ENCODE peak calls at places on chromosomes 4 and X, in six cellular contexts. One of them, this sample, is unnamed.

GRCh38 chr4:11455201-11455835 is 26.6 kb upstream of the HS3ST1 start:
- DNase-seq in heart right ventricle: no peak
- DNase-seq in GM20000: no peak
- DNase-seq in germinal center: no peak
- DNase-seq in stimulated activated CD8-positive, alpha-beta memory T cell treated with anti-CD3 and anti-CD28 coated beads, Interleukin-12 subunit alpha, Interleukin-12 subunit beta, amount 100 ng/mL, for 4 hours: no peak
- DNase-seq in fibroblast of lung: no peak
- DNase-seq in this sample: no peak

GRCh38 chrX:132257116-132257515 is 37.9 kb upstream of the RAP2C start:
- DNase-seq in heart right ventricle: no peak
- DNase-seq in GM20000: no peak
- DNase-seq in germinal center: no peak
- DNase-seq in stimulated activated CD8-positive, alpha-beta memory T cell treated with anti-CD3 and anti-CD28 coated beads, Interleukin-12 subunit alpha, Interleukin-12 subunit beta, amount 100 ng/mL, for 4 hours: no peak
- DNase-seq in fibroblast of lung: peak; percentile 55
- DNase-seq in this sample: no peak

GRCh38 chrX:19636989-19637388 is 121.7 kb upstream of the MAP3K15 start:
- DNase-seq in heart right ventricle: no peak
- DNase-seq in GM20000: no peak
- DNase-seq in germinal center: no peak
- DNase-seq in stimulated activated CD8-positive, alpha-beta memory T cell treated with anti-CD3 and anti-CD28 coated beads, Interleukin-12 subunit alpha, Interleukin-12 subunit beta, amount 100 ng/mL, for 4 hours: no peak
- DNase-seq in fibroblast of lung: no peak
- DNase-seq in this sample: no peak

GRCh38 chr4:125432078-125432477 is 117.3 kb downstream of the FAT4 start:
- DNase-seq in heart right ventricle: no peak
- DNase-seq in GM20000: no peak
- DNase-seq in germinal center: no peak
- DNase-seq in stimulated activated CD8-positive, alpha-beta memory T cell treated with anti-CD3 and anti-CD28 coated beads, Interleukin-12 subunit alpha, Interleukin-12 subunit beta, amount 100 ng/mL, for 4 hours: no peak
- DNase-seq in fibroblast of lung: peak; percentile 46
- DNase-seq in this sample: peak; percentile 69

GRCh38 chrX:72052415-72053090 is 79.2 kb downstream of the RTL5 start:
- DNase-seq in heart right ventricle: no peak
- DNase-seq in GM20000: no peak
- DNase-seq in germinal center: no peak
- DNase-seq in stimulated activated CD8-positive, alpha-beta memory T cell treated with anti-CD3 and anti-CD28 coated beads, Interleukin-12 subunit alpha, Interleukin-12 subunit beta, amount 100 ng/mL, for 4 hours: no peak
- DNase-seq in fibroblast of lung: no peak
- DNase-seq in this sample: no peak

GRCh38 chr4:7757501-7758443 is 181.9 kb downstream of the AFAP1 start:
- DNase-seq in heart right ventricle: peak; percentile 29
- DNase-seq in GM20000: no peak
- DNase-seq in germinal center: no peak
- DNase-seq in stimulated activated CD8-positive, alpha-beta memory T cell treated with anti-CD3 and anti-CD28 coated beads, Interleukin-12 subunit alpha, Interleukin-12 subunit beta, amount 100 ng/mL, for 4 hours: no peak
- DNase-seq in fibroblast of lung: no peak
- DNase-seq in this sample: no peak

GRCh38 chr4:101103381-101104142 is 243.8 kb downstream of the PPP3CA start:
- DNase-seq in heart right ventricle: no peak
- DNase-seq in GM20000: peak; percentile 6
- DNase-seq in germinal center: peak; percentile 14
- DNase-seq in stimulated activated CD8-positive, alpha-beta memory T cell treated with anti-CD3 and anti-CD28 coated beads, Interleukin-12 subunit alpha, Interleukin-12 subunit beta, amount 100 ng/mL, for 4 hours: no peak
- DNase-seq in fibroblast of lung: peak; percentile 64
- DNase-seq in this sample: peak; percentile 71

GRCh38 chrX:96575011-96575410 is 109.6 kb upstream of the DIAPH2 start:
- DNase-seq in heart right ventricle: no peak
- DNase-seq in GM20000: no peak
- DNase-seq in germinal center: no peak
- DNase-seq in stimulated activated CD8-positive, alpha-beta memory T cell treated with anti-CD3 and anti-CD28 coated beads, Interleukin-12 subunit alpha, Interleukin-12 subunit beta, amount 100 ng/mL, for 4 hours: no peak
- DNase-seq in fibroblast of lung: no peak
- DNase-seq in this sample: no peak

GRCh38 chr4:81913427-81913878 is 441.7 kb upstream of the RASGEF1B start:
- DNase-seq in heart right ventricle: no peak
- DNase-seq in GM20000: peak; percentile 54
- DNase-seq in germinal center: peak; percentile 76
- DNase-seq in stimulated activated CD8-positive, alpha-beta memory T cell treated with anti-CD3 and anti-CD28 coated beads, Interleukin-12 subunit alpha, Interleukin-12 subunit beta, amount 100 ng/mL, for 4 hours: peak; percentile 5
- DNase-seq in fibroblast of lung: peak; percentile 29
- DNase-seq in this sample: peak; percentile 23

GRCh38 chrX:136369377-136369776 is 68.6 kb downstream of the ADGRG4 start:
- DNase-seq in heart right ventricle: no peak
- DNase-seq in GM20000: no peak
- DNase-seq in germinal center: no peak
- DNase-seq in stimulated activated CD8-positive, alpha-beta memory T cell treated with anti-CD3 and anti-CD28 coated beads, Interleukin-12 subunit alpha, Interleukin-12 subunit beta, amount 100 ng/mL, for 4 hours: no peak
- DNase-seq in fibroblast of lung: no peak
- DNase-seq in this sample: no peak

GRCh38 chr4:110305455-110305854 is 107.0 kb upstream of the ELOVL6 start:
- DNase-seq in heart right ventricle: no peak
- DNase-seq in GM20000: no peak
- DNase-seq in germinal center: no peak
- DNase-seq in stimulated activated CD8-positive, alpha-beta memory T cell treated with anti-CD3 and anti-CD28 coated beads, Interleukin-12 subunit alpha, Interleukin-12 subunit beta, amount 100 ng/mL, for 4 hours: no peak
- DNase-seq in fibroblast of lung: no peak
- DNase-seq in this sample: no peak

GRCh38 chrX:119374736-119375135 is 24.4 kb upstream of the SLC25A43 start:
- DNase-seq in heart right ventricle: no peak
- DNase-seq in GM20000: no peak
- DNase-seq in germinal center: no peak
- DNase-seq in stimulated activated CD8-positive, alpha-beta memory T cell treated with anti-CD3 and anti-CD28 coated beads, Interleukin-12 subunit alpha, Interleukin-12 subunit beta, amount 100 ng/mL, for 4 hours: no peak
- DNase-seq in fibroblast of lung: no peak
- DNase-seq in this sample: no peak

GRCh38 chrX:14941301-14941700 is 68.1 kb downstream of the MOSPD2 start:
- DNase-seq in heart right ventricle: no peak
- DNase-seq in GM20000: no peak
- DNase-seq in germinal center: no peak
- DNase-seq in stimulated activated CD8-positive, alpha-beta memory T cell treated with anti-CD3 and anti-CD28 coated beads, Interleukin-12 subunit alpha, Interleukin-12 subunit beta, amount 100 ng/mL, for 4 hours: no peak
- DNase-seq in fibroblast of lung: no peak
- DNase-seq in this sample: no peak